ENCODE peak calls at places on chromosome 22, in five cellular contexts. O is left colon; C is stimulated activated CD8-positive, alpha-beta memory T cell treated with anti-CD3 and anti-CD28 coated beads, Interleukin-12 subunit alpha, Interleukin-12 subunit beta, amount 100 ng/mL, for 1 hour; W is T1000; Q is GM23248. P is an unnamed sample.

GRCh38 chr22:26671317-26672059 is 14.1 kb downstream of the MIAT start:
- DNase-seq in O (no peak), C (peak; percentile 60), W (no peak), Q (no peak), P (no peak)

GRCh38 chr22:40975346-40975745 is 24.2 kb downstream of the RBX1 start:
- DNase-seq in O (no peak), C (no peak), W (no peak), Q (peak; percentile 64), P (no peak)

GRCh38 chr22:44928711-44929347 is 81.0 kb downstream of the PHF21B start:
- DNase-seq in O (no peak), C (no peak), W (no peak), Q (no peak), P (no peak)

GRCh38 chr22:45885171-45885840 is 91.7 kb downstream of the WNT7B start:
- DNase-seq in O (peak; percentile 9), C (no peak), W (no peak), Q (no peak), P (no peak)

GRCh38 chr22:20919718-20920117 is 2.5 kb downstream of the CRKL start:
- DNase-seq in O (no peak), C (no peak), W (no peak), Q (peak; percentile 37), P (no peak)

GRCh38 chr22:31489632-31490495 is at the start of gene EIF4ENIF1:
- DNase-seq in O (peak; percentile 87), C (peak; percentile 66), W (peak; percentile 84), Q (peak; percentile 88), P (peak; percentile 69)

GRCh38 chr22:25404923-25405853 is 159.3 kb upstream of the GRK3 start:
- DNase-seq in O (peak; percentile 78), C (peak; percentile 46), W (peak; percentile 39), Q (peak; percentile 94), P (peak; percentile 32)

GRCh38 chr22:32839776-32840571 is 38.5 kb downstream of the TIMP3 start:
- DNase-seq in O (no peak), C (no peak), W (no peak), Q (peak; percentile 65), P (no peak)

GRCh38 chr22:22386602-22387385 is 121.7 kb downstream of the ZNF280B start:
- DNase-seq in O (no peak), C (no peak), W (no peak), Q (no peak), P (no peak)

GRCh38 chr22:25100972-25101371 is 98.7 kb upstream of the CRYBB3 start:
- DNase-seq in O (no peak), C (no peak), W (no peak), Q (no peak), P (no peak)

GRCh38 chr22:42284230-42284591 is 13.8 kb upstream of the TCF20 start:
- DNase-seq in O (no peak), C (no peak), W (no peak), Q (no peak), P (no peak)

GRCh38 chr22:44972363-44973083 is 37.3 kb downstream of the PHF21B start:
- DNase-seq in O (peak; percentile 34), C (no peak), W (no peak), Q (no peak), P (peak; percentile 14)

GRCh38 chr22:24095816-24096215 is 84.7 kb downstream of the CABIN1 start:
- DNase-seq in O (no peak), C (no peak), W (no peak), Q (no peak), P (no peak)

GRCh38 chr22:33476716-33477115 is 418.5 kb upstream of the SYN3 start:
- DNase-seq in O (no peak), C (no peak), W (peak; percentile 5), Q (peak; percentile 60), P (no peak)

P was measured in pons.